ENCODE peak calls at places on chromosome 6, in four cellular contexts. V is HFF-Myc; B is GM19239; T is activated CD4-positive, alpha-beta T cell treated with anti-CD3 and anti-CD28 coated beads, Interleukin-2, amount 50 U/mL, for 4 hours. G is an unnamed sample.

GRCh38 chr6:20266851-20267608 is 54.8 kb upstream of the MBOAT1 start:
- DNase-seq in V (no peak), T (no peak), B (no peak), G (no peak)

GRCh38 chr6:140366991-140367390 is 992.5 kb upstream of the CITED2 start:
- DNase-seq in V (peak; percentile 63), T (no peak), B (no peak), G (no peak)

GRCh38 chr6:37021356-37022129 is 16.1 kb downstream of the FGD2 start:
- DNase-seq in V (no peak), T (peak; percentile 69), B (no peak), G (no peak)

GRCh38 chr6:89986650-89987074 is 92.4 kb downstream of the GJA10 start:
- DNase-seq in V (no peak), B (no peak), T (no peak), G (no peak)

GRCh38 chr6:1461207-1461606 is 71.8 kb downstream of the FOXF2 start:
- DNase-seq in T (no peak), B (no peak), V (no peak), G (no peak)

GRCh38 chr6:705047-705446 is 12.1 kb upstream of the EXOC2 start:
- DNase-seq in V (no peak), T (no peak), B (no peak), G (no peak)

GRCh38 chr6:145031001-145031400 is 704.3 kb downstream of the EPM2A start:
- DNase-seq in T (no peak), V (no peak), B (no peak), G (no peak)

GRCh38 chr6:74574794-74575193 is 631.1 kb downstream of the COL12A1 start:
- DNase-seq in B (no peak), V (no peak), T (no peak), G (peak; percentile 6)

GRCh38 chr6:34315780-34316179 is 67.0 kb upstream of the SMIM29 start:
- DNase-seq in V (no peak), T (no peak), B (no peak), G (peak; percentile 65)

GRCh38 chr6:31400467-31401289 is 2.7 kb upstream of the MICA start:
- DNase-seq in V (no peak), B (no peak), T (peak; percentile 69), G (peak; percentile 55)

GRCh38 chr6:166541876-166542579 is 44.5 kb downstream of the RAMACL start:
- DNase-seq in T (no peak), B (peak; percentile 30), V (no peak), G (no peak)

GRCh38 chr6:156699017-156699421 is 78.2 kb upstream of the ARID1B start:
- DNase-seq in B (no peak), V (peak; percentile 19), T (no peak), G (no peak)

GRCh38 chr6:96613291-96613999 is 50.5 kb downstream of the FHL5 start:
- DNase-seq in V (no peak), B (no peak), T (no peak), G (no peak)

GRCh38 chr6:149076355-149076734 is 241.2 kb upstream of the TAB2 start:
- DNase-seq in V (no peak), B (no peak), T (no peak), G (no peak)

GRCh38 chr6:46051962-46052361 is 36.3 kb upstream of the CLIC5 start:
- DNase-seq in B (no peak), T (no peak), V (no peak), G (no peak)

GRCh38 chr6:72811971-72812421 is 190.1 kb downstream of the KCNQ5 start:
- DNase-seq in V (no peak), T (no peak), B (no peak), G (no peak)

GRCh38 chr6:18380165-18380564 is 7.0 kb upstream of the RNF144B start:
- DNase-seq in T (no peak), B (no peak), V (no peak), G (no peak)

GRCh38 chr6:26431258-26432162 is 8.8 kb upstream of the BTN3A3 start:
- DNase-seq in B (no peak), T (no peak), V (no peak), G (no peak)

GRCh38 chr6:21587925-21588811 is 5.4 kb upstream of the SOX4 start:
- DNase-seq in B (no peak), V (no peak), T (no peak), G (peak; percentile 38)

GRCh38 chr6:2725364-2725988 is 25.2 kb downstream of the MYLK4 start:
- DNase-seq in T (no peak), V (no peak), B (no peak), G (no peak)

GRCh38 chr6:111980168-111980567 is 73.7 kb upstream of the CCN6 start:
- DNase-seq in T (no peak), V (no peak), B (no peak), G (no peak)

GRCh38 chr6:31815025-31815838 is at the start of the genes HSPA1A and HSPA1L:
- DNase-seq in T (peak; percentile 38), V (peak; percentile 89), B (no peak), G (peak; percentile 99)

GRCh38 chr6:3618300-3619041 is 133.0 kb downstream of the PXDC1 start:
- DNase-seq in V (no peak), B (no peak), T (no peak), G (no peak)

GRCh38 chr6:46090115-46091079 is 39.4 kb upstream of the ENPP4 start:
- DNase-seq in V (peak; percentile 19), B (peak; percentile 54), T (peak; percentile 47), G (peak; percentile 80)

GRCh38 chr6:150418825-150419594 is 50.2 kb downstream of the IYD start:
- DNase-seq in T (peak; percentile 30), B (peak; percentile 55), V (peak; percentile 35), G (peak; percentile 48)

GRCh38 chr6:85923013-85923430 is 280.3 kb upstream of the SYNCRIP start:
- DNase-seq in V (peak; percentile 3), T (no peak), B (peak; percentile 13), G (peak; percentile 81)

GRCh38 chr6:150667977-150668716 is 68.5 kb downstream of the PLEKHG1 start:
- DNase-seq in B (no peak), V (peak; percentile 94), T (no peak), G (peak; percentile 68)

GRCh38 chr6:73792738-73793137 is 96.7 kb downstream of the CD109 start:
- DNase-seq in T (no peak), V (no peak), B (no peak), G (no peak)

GRCh38 chr6:136651982-136652381 is 101.8 kb upstream of the MAP7 start:
- DNase-seq in T (no peak), B (no peak), V (no peak), G (no peak)

GRCh38 chr6:23213193-23213592 is 643.8 kb downstream of the HDGFL1 start:
- DNase-seq in B (no peak), T (no peak), V (no peak), G (no peak)

GRCh38 chr6:158863646-158864045 is 44.5 kb upstream of the EZR start:
- DNase-seq in B (no peak), T (no peak), V (no peak), G (no peak)

GRCh38 chr6:49676671-49677281 is 36.6 kb downstream of the CRISP2 start:
- DNase-seq in V (no peak), T (no peak), B (no peak), G (no peak)

GRCh38 chr6:28225056-28225834 is at the start of gene ZSCAN9:
- DNase-seq in T (no peak), V (peak; percentile 77), B (peak; percentile 67), G (peak; percentile 61)

GRCh38 chr6:119361209-119361608 is 11.6 kb upstream of the MAN1A1 start:
- DNase-seq in V (no peak), B (no peak), T (no peak), G (no peak)

GRCh38 chr6:85451586-85452306 is 1.9 kb downstream of the NT5E start:
- DNase-seq in B (no peak), V (no peak), T (no peak), G (no peak)

GRCh38 chr6:132768051-132768517 is 10.4 kb upstream of the VNN2 start:
- DNase-seq in B (no peak), V (no peak), T (no peak), G (peak; percentile 48)

G was measured in pons.